ENCODE peak calls at places on chromosomes 7 and 10, in seven cellular contexts. U, Q, T, V, N, O and M are unnamed samples.

GRCh38 chr10:78559514-78560392 is 509.0 kb upstream of the ZMIZ1 start:
- DNase-seq in N (no peak), V (no peak), O (no peak), U (no peak), T (no peak), Q (peak; percentile 67), M (no peak)

GRCh38 chr7:47492720-47493119 is 89.2 kb downstream of the TNS3 start:
- DNase-seq in O (no peak), N (no peak), T (no peak), Q (no peak), V (no peak), U (no peak), M (no peak)

GRCh38 chr7:23012797-23013714 is 874 bp downstream of the HYCC1 start:
- DNase-seq in Q (peak; percentile 61), T (peak; percentile 57), N (peak; percentile 55), V (no peak), O (peak; percentile 68), U (no peak), M (no peak)

GRCh38 chr7:74063223-74063641 is 20.4 kb upstream of the LIMK1 start:
- DNase-seq in V (no peak), Q (no peak), T (no peak), N (no peak), O (peak; percentile 73), U (no peak), M (no peak)

GRCh38 chr10:79417266-79417665 is 28.2 kb downstream of the ZCCHC24 start:
- DNase-seq in V (no peak), T (no peak), U (no peak), N (no peak), O (peak; percentile 49), Q (no peak), M (peak; percentile 33)

GRCh38 chr10:104104418-104104817 is 17.6 kb upstream of the SFR1 start:
- DNase-seq in T (no peak), N (no peak), V (no peak), Q (no peak), O (no peak), U (no peak), M (no peak)

GRCh38 chr10:102431452-102432124 is 786 bp downstream of the CUEDC2 start:
- DNase-seq in N (no peak), U (no peak), O (no peak), Q (no peak), T (no peak), V (no peak), M (no peak)

GRCh38 chr10:110226926-110227641 is 19.7 kb downstream of the MXI1 start:
- DNase-seq in Q (peak; percentile 64), N (peak; percentile 57), U (no peak), V (no peak), O (peak; percentile 88), T (no peak), M (no peak)

GRCh38 chr10:1290071-1290471 is 233.9 kb downstream of the WDR37 start:
- DNase-seq in T (no peak), U (no peak), O (no peak), N (no peak), V (no peak), Q (no peak), M (no peak)

GRCh38 chr10:75057680-75058079 is 53.8 kb upstream of the SAMD8 start:
- DNase-seq in V (no peak), O (no peak), N (no peak), Q (no peak), T (no peak), U (no peak), M (no peak)

GRCh38 chr7:43658718-43659548 is 70.4 kb downstream of the COA1 start:
- DNase-seq in O (no peak), T (no peak), V (no peak), Q (no peak), U (peak; percentile 89), N (no peak), M (no peak)

GRCh38 chr10:15237351-15237750 is 68.9 kb upstream of the NMT2 start:
- DNase-seq in O (no peak), T (no peak), V (no peak), Q (no peak), U (no peak), N (no peak), M (no peak)

GRCh38 chr7:155722118-155722517 is 77.7 kb downstream of the RBM33 start:
- DNase-seq in U (no peak), O (no peak), V (no peak), N (no peak), Q (no peak), T (no peak), M (no peak)

GRCh38 chr10:7551289-7551688 is 115.5 kb downstream of the ITIH5 start:
- DNase-seq in O (no peak), U (no peak), T (no peak), N (no peak), V (no peak), Q (no peak), M (no peak)

DNA sequence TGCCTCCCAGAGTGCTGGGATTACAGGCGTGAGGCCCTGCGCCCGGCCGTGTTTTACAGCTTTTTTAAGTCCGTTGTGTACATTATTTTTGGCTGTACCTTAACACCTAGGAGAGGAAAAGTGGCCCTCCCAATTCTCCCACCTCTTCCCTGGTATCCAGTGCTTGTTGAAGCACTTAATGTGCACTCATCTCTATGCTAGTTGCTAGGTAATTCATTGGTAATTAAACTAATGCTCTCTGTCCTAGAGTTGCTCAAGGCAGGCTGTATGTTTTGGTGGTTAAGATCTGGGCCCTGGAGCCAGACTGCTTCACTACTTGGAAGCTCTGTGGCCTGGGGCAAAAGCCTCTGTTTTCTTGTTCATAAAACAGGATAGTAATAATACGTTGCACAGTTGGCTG is 19.6 kb downstream of the AVPI1 start:
- DNase-seq in Q (no peak), T (no peak), V (no peak), N (no peak), U (no peak), O (no peak), M (no peak)
- TF ChIP-seq CTCF in Q (no peak), T (no peak), V (no peak), N (no peak), U (no peak), O (no peak), M (no peak)

GRCh38 chr10:84114088-84114667 is 25.1 kb upstream of the GHITM start:
- DNase-seq in O (no peak), N (peak; percentile 17), V (no peak), T (no peak), Q (peak; percentile 28), U (no peak), M (no peak)
- TF ChIP-seq CTCF in O (no peak), N (peak; percentile 40), V (peak; percentile 73), T (peak; percentile 49), Q (peak; percentile 50), U (no peak), M (peak; percentile 52)

DNA sequence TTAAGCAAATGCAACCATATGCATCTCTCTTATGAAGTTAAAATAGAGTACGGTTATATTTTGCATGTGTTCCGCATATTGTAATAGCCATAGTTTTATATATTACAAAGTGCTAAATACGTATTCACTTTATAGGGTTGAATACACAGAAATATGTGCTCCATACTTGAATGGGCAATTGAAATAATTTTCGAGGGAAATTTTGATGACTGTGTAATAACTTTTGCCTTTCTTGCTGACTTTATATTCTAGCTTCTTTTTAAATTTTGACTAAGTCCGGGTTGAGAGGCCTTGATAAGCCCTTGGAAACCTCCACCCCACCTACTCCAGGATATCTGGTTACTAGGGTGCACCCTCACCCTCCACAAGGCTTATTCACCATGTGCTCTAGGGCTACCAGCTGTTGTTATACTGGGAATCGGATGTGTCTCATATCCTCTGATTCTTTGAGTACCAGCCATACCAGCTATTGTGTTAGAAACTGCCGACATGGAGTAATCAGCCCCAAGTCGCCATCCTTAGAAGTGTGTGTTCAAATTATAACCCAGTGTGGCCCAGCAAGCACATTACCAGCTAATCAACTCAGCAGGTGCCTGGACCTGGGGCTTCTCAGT is 265.1 kb downstream of the CAMK1D start:
- DNase-seq in U (no peak), O (no peak), Q (no peak), V (no peak), N (no peak), T (no peak), M (no peak)
- TF ChIP-seq CTCF in U (no peak), O (no peak), Q (no peak), V (no peak), N (no peak), T (no peak), M (no peak)

GRCh38 chr10:123666318-123667291 is at the start of gene GPR26:
- DNase-seq in V (no peak), Q (peak; percentile 80), T (peak; percentile 4), U (no peak), N (peak; percentile 83), O (no peak), M (no peak)

GRCh38 chr10:123665371-123666286 is 526 bp upstream of the GPR26 start:
- DNase-seq in N (no peak), Q (peak; percentile 25), V (no peak), T (no peak), U (no peak), O (no peak), M (peak; percentile 81)

GRCh38 chr10:123663522-123663921 is 2.6 kb upstream of the GPR26 start:
- DNase-seq in O (no peak), N (no peak), V (no peak), Q (no peak), U (no peak), T (no peak), M (no peak)
- TF ChIP-seq CTCF in O (no peak), N (no peak), V (no peak), Q (peak; percentile 52), U (no peak), T (no peak), M (no peak)

GRCh38 chr7:75584385-75584784 is 92.3 kb downstream of the SPDYE5 start:
- DNase-seq in U (no peak), N (no peak), Q (no peak), O (no peak), T (no peak), V (no peak), M (no peak)

GRCh38 chr7:75579899-75580298 is 87.8 kb downstream of the SPDYE5 start:
- DNase-seq in O (no peak), U (no peak), T (no peak), V (no peak), Q (no peak), N (no peak), M (no peak)

GRCh38 chr7:75578081-75578480 is 86.0 kb downstream of the SPDYE5 start:
- DNase-seq in Q (no peak), T (no peak), U (no peak), V (no peak), N (no peak), O (no peak), M (no peak)

DNA sequence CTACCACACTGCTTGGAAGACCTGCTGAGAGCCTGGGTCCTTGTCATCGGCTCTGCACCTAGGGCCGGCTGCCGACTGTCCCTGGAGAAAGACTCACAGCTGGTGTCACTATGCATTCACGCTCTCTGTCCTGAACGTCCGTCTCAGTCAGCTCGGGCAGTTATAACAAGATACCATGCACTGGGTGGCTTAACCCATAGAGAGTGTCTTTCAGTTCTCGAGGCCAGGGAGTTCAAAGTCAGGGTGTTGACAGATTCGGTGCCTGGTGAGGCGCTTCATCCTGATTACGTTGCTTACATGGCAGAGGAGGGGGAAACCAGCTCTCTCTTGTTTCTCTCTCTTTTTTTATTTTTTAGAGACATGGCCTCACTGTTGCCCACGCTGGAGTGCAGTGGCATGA is 91.1 kb downstream of the SPDYE5 start:
- DNase-seq in N (peak; percentile 50), Q (no peak), U (no peak), O (no peak), V (no peak), T (no peak), M (no peak)
- TF ChIP-seq CTCF in N (no peak), Q (no peak), U (no peak), O (no peak), V (no peak), T (no peak), M (no peak)

GRCh38 chr7:101243786-101244384 is 996 bp downstream of the FIS1 start:
- DNase-seq in V (no peak), U (no peak), T (no peak), O (no peak), Q (peak; percentile 87), N (no peak), M (no peak)
- TF ChIP-seq CTCF in V (peak; percentile 96), U (no peak), T (no peak), O (peak; percentile 94), Q (no peak), N (peak; percentile 90), M (no peak)